ENCODE peak calls at places on chromosomes 11 and 22, in four cellular contexts. J is aorta, R is GDM1, P is fibroblast of lung. O is an unnamed sample.

GRCh38 chr11:65791719-65792213 is 4.9 kb downstream of the OVOL1 start:
- DNase-seq in R (no peak), P (peak), J (no peak), O (peak)

GRCh38 chr22:19579880-19580279 is 55.7 kb upstream of the CLDN5 start:
- DNase-seq in R (no peak), P (no peak), J (no peak), O (peak)

GRCh38 chr11:23875407-23875950 is 621.4 kb upstream of the LUZP2 start:
- DNase-seq in J (no peak), R (no peak), P (no peak), O (no peak)

GRCh38 chr22:19877626-19878339 is 23.1 kb upstream of the GNB1L start:
- DNase-seq in J (peak), P (peak), R (no peak), O (peak)

GRCh38 chr11:35083181-35084061 is 55.5 kb upstream of the CD44 start:
- DNase-seq in P (peak), J (peak), R (peak), O (peak)

GRCh38 chr11:84089072-84090057 is 803.2 kb upstream of the CCDC90B start:
- DNase-seq in J (no peak), R (no peak), P (no peak), O (no peak)

GRCh38 chr11:102157219-102157618 is 47.0 kb downstream of the YAP1 start:
- DNase-seq in J (no peak), R (no peak), P (peak), O (no peak)

GRCh38 chr11:70467196-70468085 is 69.1 kb downstream of the CTTN start:
- DNase-seq in P (no peak), J (peak), R (no peak), O (peak)

GRCh38 chr11:19642185-19642591 is 70.4 kb upstream of the NAV2 start:
- DNase-seq in J (no peak), P (no peak), R (no peak), O (no peak)

GRCh38 chr22:45212306-45212709 is 28.4 kb downstream of the KIAA0930 start:
- DNase-seq in J (peak), R (no peak), P (peak), O (peak)

GRCh38 chr11:2672553-2673249 is 27.1 kb downstream of the KCNQ1OT1 start:
- DNase-seq in J (no peak), P (no peak), R (no peak), O (no peak)

GRCh38 chr11:46991391-46991790 is 54.8 kb downstream of the CSTPP1 start:
- DNase-seq in R (no peak), P (no peak), J (no peak), O (no peak)

GRCh38 chr11:20501971-20502370 is 97.4 kb upstream of the SLC6A5 start:
- DNase-seq in P (peak), J (no peak), R (no peak), O (no peak)

GRCh38 chr22:47369020-47369419 is 606.6 kb downstream of the TBC1D22A start:
- DNase-seq in P (no peak), J (no peak), R (no peak), O (no peak)

GRCh38 chr11:67543585-67543984 is 20.3 kb upstream of the CABP2 start:
- DNase-seq in P (no peak), R (no peak), J (no peak), O (no peak)

GRCh38 chr11:9703280-9703679 is 39.4 kb downstream of the SWAP70 start:
- DNase-seq in P (no peak), J (no peak), R (no peak), O (no peak)

GRCh38 chr11:31919175-31919574 is 108.1 kb upstream of the PAX6 start:
- DNase-seq in P (no peak), J (no peak), R (no peak), O (no peak)

GRCh38 chr11:65560555-65561418 is 2.6 kb upstream of the LTBP3 start:
- DNase-seq in R (no peak), P (peak), J (no peak), O (peak)

GRCh38 chr22:23500508-23501208 is 79.4 kb downstream of the IGLL1 start:
- DNase-seq in J (peak), R (no peak), P (no peak), O (no peak)

GRCh38 chr11:72642815-72643511 is 31.3 kb downstream of the PDE2A start:
- DNase-seq in R (peak), P (peak), J (peak), O (peak)

GRCh38 chr11:60939828-60940227 is 12.1 kb downstream of the SLC15A3 start:
- DNase-seq in J (no peak), P (no peak), R (no peak), O (no peak)

GRCh38 chr22:44685384-44686056 is 16.5 kb upstream of the PRR5 start:
- DNase-seq in R (peak), J (no peak), P (peak), O (no peak)

GRCh38 chr11:3216027-3216525 is 2.5 kb downstream of the MRGPRG start:
- DNase-seq in P (no peak), R (no peak), J (peak), O (no peak)

GRCh38 chr22:45961679-45962430 is 15.1 kb downstream of the WNT7B start:
- DNase-seq in R (no peak), J (no peak), P (no peak), O (no peak)

GRCh38 chr22:18109410-18110193 is 1.0 kb upstream of the TUBA8 start:
- DNase-seq in R (no peak), P (no peak), J (peak), O (no peak)

GRCh38 chr11:747176-748006 is at the start of gene TALDO1:
- DNase-seq in J (peak), R (peak), P (peak), O (peak)

GRCh38 chr11:110130642-110131238 is 37.5 kb downstream of the ZC3H12C start:
- DNase-seq in P (peak), J (no peak), R (no peak), O (no peak)